ENCODE peak calls at places on chromosomes 12 and 14, in four cellular contexts. R is fibroblast of lung; C is stomach; K is CD4-positive, CD25-positive, alpha-beta regulatory T cell. I is an unnamed sample.

GRCh38 chr12:50401383-50402155 is 884 bp downstream of the LARP4 start:
- DNase-seq in R (peak), C (no peak), K (peak), I (no peak)

GRCh38 chr14:22112004-22112403 is 438.4 kb upstream of the OR4E1 start:
- DNase-seq in R (no peak), C (no peak), K (peak), I (no peak)

GRCh38 chr12:2412305-2412643 is 359.5 kb downstream of the CACNA1C start:
- DNase-seq in R (no peak), C (no peak), K (no peak), I (no peak)

GRCh38 chr14:20687362-20688166 is 1.0 kb upstream of the ANG start:
- DNase-seq in R (no peak), C (peak), K (no peak), I (no peak)

GRCh38 chr12:111066744-111067437 is 146.5 kb upstream of the MYL2 start:
- DNase-seq in R (no peak), C (no peak), K (no peak), I (no peak)

GRCh38 chr12:124480469-124481256 is 86.7 kb downstream of the NCOR2 start:
- DNase-seq in R (peak), C (peak), K (peak), I (peak)

GRCh38 chr14:67077914-67078313 is 111.3 kb upstream of the GARIN2 start:
- DNase-seq in R (peak), C (no peak), K (no peak), I (no peak)

GRCh38 chr12:9651265-9651729 is 18.2 kb upstream of the CLEC2D start:
- DNase-seq in R (peak), C (no peak), K (peak), I (peak)

GRCh38 chr12:124916370-124917134 is 2.1 kb upstream of the UBC start:
- DNase-seq in R (peak), C (peak), K (peak), I (peak)

GRCh38 chr12:11773889-11774677 is 124.6 kb downstream of the ETV6 start:
- DNase-seq in R (no peak), C (no peak), K (no peak), I (no peak)

GRCh38 chr14:56874375-56874774 is 64.1 kb upstream of the OTX2 start:
- DNase-seq in R (no peak), C (peak), K (peak), I (no peak)

GRCh38 chr14:106094654-106095189 is 568.3 kb downstream of the TMEM121 start:
- DNase-seq in R (no peak), C (peak), K (peak), I (no peak)

GRCh38 chr12:102957339-102958050 is at the start of gene ASCL1:
- DNase-seq in R (peak), C (no peak), K (peak), I (no peak)

GRCh38 chr14:94364037-94364436 is 24.4 kb downstream of the SERPINA1 start:
- DNase-seq in R (no peak), C (no peak), K (no peak), I (no peak)

GRCh38 chr14:51006781-51007211 is 62.5 kb upstream of the PYGL start:
- DNase-seq in R (peak), C (no peak), K (no peak), I (no peak)

GRCh38 chr14:37466623-37467088 is 128.4 kb downstream of the FOXA1 start:
- DNase-seq in R (peak), C (no peak), K (no peak), I (no peak)

GRCh38 chr12:114926341-114926740 is 242.4 kb upstream of the TBX3 start:
- DNase-seq in R (no peak), C (no peak), K (no peak), I (no peak)

GRCh38 chr12:47905313-47905730 is 528 bp upstream of the VDR start:
- DNase-seq in R (no peak), C (peak), K (no peak), I (no peak)

GRCh38 chr12:110531741-110532333 is 29.7 kb downstream of the RAD9B start:
- DNase-seq in R (peak), C (no peak), K (peak), I (no peak)

GRCh38 chr12:89863332-89863938 is 154.8 kb upstream of the ATP2B1 start:
- DNase-seq in R (no peak), C (no peak), K (peak), I (no peak)

GRCh38 chr14:94748667-94749347 is 21.1 kb downstream of the GSC start:
- DNase-seq in R (no peak), C (peak), K (peak), I (peak)

GRCh38 chr14:89630096-89630829 is 213.2 kb upstream of the FOXN3 start:
- DNase-seq in R (no peak), C (no peak), K (no peak), I (no peak)

GRCh38 chr14:32986791-32987545 is 48.3 kb downstream of the NPAS3 start:
- DNase-seq in R (peak), C (no peak), K (no peak), I (peak)

GRCh38 chr14:92760524-92760805 is 12.0 kb upstream of the LGMN start:
- DNase-seq in R (no peak), C (no peak), K (no peak), I (no peak)

GRCh38 chr14:104879201-104879982 is 14.3 kb downstream of the CEP170B start:
- DNase-seq in R (no peak), C (no peak), K (no peak), I (no peak)

DNA sequence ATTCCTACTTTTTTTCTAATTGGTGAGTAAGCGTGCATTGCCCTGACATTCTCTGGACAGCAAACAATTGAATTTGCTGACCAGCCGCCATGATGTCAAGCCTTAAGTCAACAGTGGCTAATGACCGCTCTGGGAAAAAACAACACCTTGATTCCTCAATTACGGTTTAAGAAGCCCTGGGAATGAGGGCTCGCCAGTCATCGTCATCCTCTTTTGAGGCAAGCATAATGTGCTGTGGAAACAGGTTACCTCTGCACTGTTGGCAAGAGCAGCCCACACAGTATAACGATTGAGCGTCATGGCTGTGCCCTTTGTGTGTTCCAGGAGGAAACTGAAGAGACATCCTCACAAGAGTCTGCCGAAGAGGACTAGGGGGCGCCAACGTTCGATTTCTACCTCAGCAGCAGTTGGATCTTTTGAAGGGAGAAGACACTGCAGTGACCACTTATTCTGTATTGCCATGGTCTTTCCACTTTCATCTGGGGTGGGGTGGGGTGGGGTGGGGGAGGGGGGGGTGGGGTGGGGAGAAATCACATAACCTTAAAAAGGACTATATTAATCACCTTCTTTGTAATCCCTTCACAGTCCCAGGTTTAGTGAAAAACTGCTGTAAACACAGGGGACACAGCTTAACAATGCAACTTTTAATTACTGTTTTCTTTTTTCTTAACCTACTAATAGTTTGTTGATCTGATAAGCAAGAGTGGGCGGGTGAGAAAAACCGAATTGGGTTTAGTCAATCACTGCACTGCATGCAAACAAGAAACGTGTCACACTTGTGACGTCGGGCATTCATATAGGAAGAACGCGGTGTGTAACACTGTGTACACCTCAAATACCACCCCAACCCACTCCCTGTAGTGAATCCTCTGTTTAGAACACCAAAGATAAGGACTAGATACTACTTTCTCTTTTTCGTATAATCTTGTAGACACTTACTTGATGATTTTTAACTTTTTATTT is 138.9 kb downstream of the HMGA2 start:
- DNase-seq in R (no peak), C (no peak), K (peak), I (no peak)
- H3K27ac ChIP-seq in R (no peak), C (no peak), K (no peak), I (no peak)

GRCh38 chr14:73786942-73787759 is 64.5 kb upstream of the PTGR2 start:
- DNase-seq in R (no peak), C (peak), K (peak), I (no peak)
- H3K4me3 ChIP-seq in R (peak), C (peak), K (peak), I (peak)

GRCh38 chr14:102777711-102778615 is 714 bp downstream of the TRAF3 start:
- DNase-seq in R (peak), C (no peak), K (peak), I (peak)

GRCh38 chr14:102776761-102777710 is at the start of gene TRAF3:
- DNase-seq in R (peak), C (peak), K (peak), I (peak)

GRCh38 chr14:102775855-102776760 is 1.1 kb upstream of the TRAF3 start:
- DNase-seq in R (peak), C (peak), K (peak), I (peak)

GRCh38 chr14:102772781-102773570 is 4.3 kb upstream of the TRAF3 start:
- DNase-seq in R (peak), C (no peak), K (no peak), I (no peak)

DNA sequence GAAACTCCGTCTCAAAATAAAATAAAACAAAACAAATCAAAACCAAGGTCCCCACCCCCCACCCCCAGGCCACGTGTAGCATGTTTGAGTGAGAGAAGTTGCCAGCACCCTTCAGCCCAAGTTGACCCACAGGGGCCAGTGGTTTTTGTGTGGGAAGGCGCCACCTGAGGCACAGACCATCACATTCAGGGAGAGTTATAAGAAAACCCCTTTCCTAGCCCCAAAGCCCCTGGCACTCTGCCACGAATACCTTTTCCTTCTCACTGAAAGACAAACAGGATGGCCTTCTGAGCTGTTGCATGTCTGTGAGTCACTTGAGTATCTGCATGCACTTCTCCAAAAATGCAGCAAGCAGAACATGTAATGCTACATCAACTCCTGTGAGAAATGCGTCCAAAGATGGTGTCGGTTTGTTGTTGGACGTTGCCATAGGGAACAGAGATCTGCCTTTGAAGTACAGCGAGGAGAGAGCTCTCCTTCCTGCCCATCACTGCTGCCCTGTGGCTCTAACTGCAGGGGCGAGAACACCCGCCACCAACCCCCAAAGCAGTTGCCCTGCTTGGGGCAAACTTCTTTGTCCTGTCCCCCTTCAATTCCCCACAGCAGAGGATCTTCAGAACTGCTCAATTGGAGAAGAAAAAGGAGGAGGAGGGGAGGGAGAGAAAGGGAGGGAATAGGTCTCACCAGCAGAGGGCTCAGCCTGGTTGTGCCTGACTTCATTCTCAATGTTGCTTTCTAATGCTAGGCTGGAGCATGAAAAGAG is 2.7 kb upstream of the TRAF3 start:
- DNase-seq in R (peak), C (peak), K (peak), I (peak)
- H3K27ac ChIP-seq in R (no peak), C (no peak), K (peak), I (peak)

GRCh38 chr14:29928342-29928640 is 644 bp upstream of the PRKD1 start:
- DNase-seq in R (no peak), C (no peak), K (no peak), I (no peak)
- H3K4me3 ChIP-seq in R (peak), C (peak), K (no peak), I (peak)

DNA sequence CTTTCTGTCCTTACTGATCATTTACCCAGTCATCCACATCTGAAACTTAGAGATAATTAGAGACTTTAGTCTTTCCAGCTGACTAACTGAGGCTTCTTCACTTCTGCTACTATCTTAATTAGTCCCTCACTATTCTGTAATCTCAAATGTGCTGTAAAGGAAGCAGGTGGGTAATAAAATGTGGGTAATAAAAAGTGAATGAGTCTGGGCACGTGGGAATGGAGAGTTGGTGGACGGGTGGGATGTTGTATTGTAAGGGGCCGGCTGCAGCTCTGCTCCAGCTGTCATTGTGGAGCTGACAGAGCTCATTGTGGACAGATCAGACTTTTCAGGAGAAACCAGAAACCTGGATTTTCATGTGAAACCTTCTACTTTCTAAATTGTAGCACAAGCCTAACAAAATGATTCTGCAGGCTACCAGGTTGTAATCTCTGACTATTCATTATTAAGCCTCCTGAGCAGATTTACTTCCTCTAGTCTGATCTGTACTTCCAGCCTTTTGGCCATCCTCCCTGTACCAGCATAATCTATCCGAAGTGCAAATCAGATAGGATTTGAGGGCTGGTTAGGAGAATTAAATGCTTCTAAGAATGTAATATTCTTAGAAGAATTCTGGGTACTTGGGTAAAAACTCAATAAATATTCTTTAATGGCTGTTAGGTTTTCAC is 42.0 kb upstream of the BMAL2 start:
- DNase-seq in R (no peak), C (no peak), K (no peak), I (no peak)
- H3K27ac ChIP-seq in R (no peak), C (no peak), K (no peak), I (no peak)